ENCODE peak calls at places on chromosomes 13 and 19, in four cellular contexts. One of them, this sample, is unnamed.

GRCh38 chr13:30114586-30115256 is 192.6 kb downstream of the KATNAL1 start:
- DNase-seq in H1: peak
- DNase-seq in MV-4-11: peak
- DNase-seq in endothelial cell of umbilical vein: peak
- DNase-seq in this sample: peak

GRCh38 chr13:98847780-98848179 is 95.3 kb upstream of the SLC15A1 start:
- DNase-seq in MV-4-11: peak
- DNase-seq in H1: no peak
- DNase-seq in endothelial cell of umbilical vein: no peak
- DNase-seq in this sample: no peak

GRCh38 chr19:45177817-45178261 is at the start of gene TRAPPC6A:
- DNase-seq in H1: no peak
- DNase-seq in MV-4-11: peak
- DNase-seq in endothelial cell of umbilical vein: no peak
- DNase-seq in this sample: peak

GRCh38 chr13:109700176-109700575 is 86.2 kb downstream of the IRS2 start:
- DNase-seq in endothelial cell of umbilical vein: peak
- DNase-seq in H1: no peak
- DNase-seq in MV-4-11: peak
- DNase-seq in this sample: peak

GRCh38 chr13:91292630-91293221 is 54.8 kb upstream of the MIR17HG start:
- DNase-seq in endothelial cell of umbilical vein: no peak
- DNase-seq in H1: no peak
- DNase-seq in MV-4-11: no peak
- DNase-seq in this sample: no peak

GRCh38 chr19:52691215-52691610 is 43.6 kb downstream of the ZNF611 start:
- DNase-seq in endothelial cell of umbilical vein: no peak
- DNase-seq in MV-4-11: no peak
- DNase-seq in H1: no peak
- DNase-seq in this sample: no peak

GRCh38 chr13:84263354-84264069 is 381.2 kb upstream of the SLITRK1 start:
- DNase-seq in endothelial cell of umbilical vein: no peak
- DNase-seq in H1: no peak
- DNase-seq in MV-4-11: no peak
- DNase-seq in this sample: peak

GRCh38 chr19:2992958-2993357 is 15.6 kb downstream of the TLE6 start:
- DNase-seq in MV-4-11: no peak
- DNase-seq in endothelial cell of umbilical vein: no peak
- DNase-seq in H1: no peak
- DNase-seq in this sample: no peak

GRCh38 chr13:113997845-113998751 is 24.2 kb upstream of the C13orf46 start:
- DNase-seq in H1: no peak
- DNase-seq in endothelial cell of umbilical vein: no peak
- DNase-seq in MV-4-11: no peak
- DNase-seq in this sample: no peak

GRCh38 chr13:43333176-43333575 is 309.8 kb downstream of the DNAJC15 start:
- DNase-seq in MV-4-11: no peak
- DNase-seq in endothelial cell of umbilical vein: no peak
- DNase-seq in H1: no peak
- DNase-seq in this sample: peak

GRCh38 chr13:108325863-108326262 is 56.3 kb downstream of the TNFSF13B start:
- DNase-seq in H1: no peak
- DNase-seq in MV-4-11: no peak
- DNase-seq in endothelial cell of umbilical vein: no peak
- DNase-seq in this sample: no peak

GRCh38 chr19:45514376-45515051 is 7.2 kb downstream of the VASP start:
- DNase-seq in endothelial cell of umbilical vein: no peak
- DNase-seq in MV-4-11: no peak
- DNase-seq in H1: no peak
- DNase-seq in this sample: peak

GRCh38 chr19:3360494-3361383 is 5.6 kb upstream of the NFIC start:
- DNase-seq in H1: no peak
- DNase-seq in endothelial cell of umbilical vein: peak
- DNase-seq in MV-4-11: peak
- DNase-seq in this sample: no peak

GRCh38 chr13:77691871-77692270 is 5.6 kb upstream of the SLAIN1 start:
- DNase-seq in MV-4-11: no peak
- DNase-seq in endothelial cell of umbilical vein: no peak
- DNase-seq in H1: no peak
- DNase-seq in this sample: no peak

GRCh38 chr13:108220042-108220441 is 1.9 kb downstream of the ABHD13 start:
- DNase-seq in endothelial cell of umbilical vein: no peak
- DNase-seq in MV-4-11: no peak
- DNase-seq in H1: no peak
- DNase-seq in this sample: peak

GRCh38 chr13:51557423-51557822 is 26.8 kb upstream of the WDFY2 start:
- DNase-seq in MV-4-11: no peak
- DNase-seq in H1: no peak
- DNase-seq in endothelial cell of umbilical vein: no peak
- DNase-seq in this sample: peak

GRCh38 chr13:105972306-105972721 is 563.1 kb downstream of the EFNB2 start:
- DNase-seq in MV-4-11: no peak
- DNase-seq in H1: no peak
- DNase-seq in endothelial cell of umbilical vein: no peak
- DNase-seq in this sample: no peak

GRCh38 chr19:28685802-28686201 is 527.1 kb downstream of the UQCRFS1 start:
- DNase-seq in endothelial cell of umbilical vein: no peak
- DNase-seq in H1: no peak
- DNase-seq in MV-4-11: peak
- DNase-seq in this sample: no peak

GRCh38 chr19:35265126-35265995 is 3.4 kb upstream of the USF2 start:
- DNase-seq in MV-4-11: no peak
- DNase-seq in H1: no peak
- DNase-seq in endothelial cell of umbilical vein: no peak
- DNase-seq in this sample: peak

GRCh38 chr19:6694147-6694815 is 24.3 kb upstream of the TNFSF14 start:
- DNase-seq in MV-4-11: no peak
- DNase-seq in H1: no peak
- DNase-seq in endothelial cell of umbilical vein: no peak
- DNase-seq in this sample: no peak

GRCh38 chr13:81738364-81738763 is 1397.4 kb upstream of the SPRY2 start:
- DNase-seq in MV-4-11: no peak
- DNase-seq in endothelial cell of umbilical vein: no peak
- DNase-seq in H1: no peak
- DNase-seq in this sample: peak

GRCh38 chr13:73411067-73411809 is 352.4 kb downstream of the KLF5 start:
- DNase-seq in endothelial cell of umbilical vein: no peak
- DNase-seq in H1: no peak
- DNase-seq in MV-4-11: no peak
- DNase-seq in this sample: peak

GRCh38 chr19:29171525-29171924 is 41.4 kb downstream of the UQCRFS1 start:
- DNase-seq in MV-4-11: peak
- DNase-seq in endothelial cell of umbilical vein: no peak
- DNase-seq in H1: no peak
- DNase-seq in this sample: no peak

GRCh38 chr13:74774252-74774651 is 640.0 kb upstream of the KLF12 start:
- DNase-seq in MV-4-11: no peak
- DNase-seq in H1: no peak
- DNase-seq in endothelial cell of umbilical vein: no peak
- DNase-seq in this sample: peak

GRCh38 chr13:99417151-99417820 is 84.0 kb upstream of the TM9SF2 start:
- DNase-seq in MV-4-11: no peak
- DNase-seq in endothelial cell of umbilical vein: no peak
- DNase-seq in H1: no peak
- DNase-seq in this sample: no peak

GRCh38 chr13:42702726-42703125 is 78.7 kb upstream of the FAM216B start:
- DNase-seq in H1: no peak
- DNase-seq in endothelial cell of umbilical vein: no peak
- DNase-seq in MV-4-11: no peak
- DNase-seq in this sample: no peak

GRCh38 chr19:33499671-33500506 is 21.7 kb downstream of the PEPD start:
- DNase-seq in H1: no peak
- DNase-seq in endothelial cell of umbilical vein: no peak
- DNase-seq in MV-4-11: no peak
- DNase-seq in this sample: no peak